ENCODE peak calls at places on chromosome 18, in six cellular contexts. One of them, this sample, is unnamed.

GRCh38 chr18:75880266-75880665 is 452.8 kb upstream of the SMIM21 start:
- DNase-seq in A549: no peak
- DNase-seq in thoracic aorta: no peak
- DNase-seq in fibroblast of lung: no peak
- DNase-seq in lower lobe of right lung: no peak
- DNase-seq in ascending aorta: no peak
- DNase-seq in this sample: no peak

GRCh38 chr18:69152436-69152835 is 248.3 kb upstream of the DOK6 start:
- DNase-seq in A549: no peak
- DNase-seq in thoracic aorta: no peak
- DNase-seq in fibroblast of lung: no peak
- DNase-seq in lower lobe of right lung: no peak
- DNase-seq in ascending aorta: no peak
- DNase-seq in this sample: no peak

GRCh38 chr18:5879479-5879882 is 15.8 kb downstream of the TMEM200C start:
- DNase-seq in A549: peak
- DNase-seq in thoracic aorta: no peak
- DNase-seq in fibroblast of lung: peak
- DNase-seq in lower lobe of right lung: no peak
- DNase-seq in ascending aorta: no peak
- DNase-seq in this sample: no peak

GRCh38 chr18:76482267-76482666 is 12.8 kb downstream of the ZNF516 start:
- DNase-seq in A549: no peak
- DNase-seq in thoracic aorta: no peak
- DNase-seq in fibroblast of lung: no peak
- DNase-seq in lower lobe of right lung: no peak
- DNase-seq in ascending aorta: no peak
- DNase-seq in this sample: no peak

GRCh38 chr18:40222736-40223135 is 1732.3 kb upstream of the PIK3C3 start:
- DNase-seq in A549: no peak
- DNase-seq in thoracic aorta: no peak
- DNase-seq in fibroblast of lung: peak
- DNase-seq in lower lobe of right lung: no peak
- DNase-seq in ascending aorta: no peak
- DNase-seq in this sample: no peak

GRCh38 chr18:9431296-9431695 is 44.0 kb upstream of the RALBP1 start:
- DNase-seq in A549: no peak
- DNase-seq in thoracic aorta: no peak
- DNase-seq in fibroblast of lung: no peak
- DNase-seq in lower lobe of right lung: no peak
- DNase-seq in ascending aorta: no peak
- DNase-seq in this sample: no peak

GRCh38 chr18:67144342-67144741 is 372.2 kb downstream of the DSEL start:
- DNase-seq in A549: no peak
- DNase-seq in thoracic aorta: no peak
- DNase-seq in fibroblast of lung: no peak
- DNase-seq in lower lobe of right lung: no peak
- DNase-seq in ascending aorta: no peak
- DNase-seq in this sample: no peak

GRCh38 chr18:60892855-60893254 is 440.4 kb upstream of the CDH20 start:
- DNase-seq in A549: peak
- DNase-seq in thoracic aorta: no peak
- DNase-seq in fibroblast of lung: peak
- DNase-seq in lower lobe of right lung: no peak
- DNase-seq in ascending aorta: no peak
- DNase-seq in this sample: no peak

GRCh38 chr18:183769-184168 is 25.4 kb downstream of the USP14 start:
- DNase-seq in A549: no peak
- DNase-seq in thoracic aorta: no peak
- DNase-seq in fibroblast of lung: peak
- DNase-seq in lower lobe of right lung: no peak
- DNase-seq in ascending aorta: no peak
- DNase-seq in this sample: no peak

GRCh38 chr18:21489119-21489750 is 111.3 kb downstream of the ESCO1 start:
- DNase-seq in A549: peak
- DNase-seq in thoracic aorta: no peak
- DNase-seq in fibroblast of lung: peak
- DNase-seq in lower lobe of right lung: no peak
- DNase-seq in ascending aorta: no peak
- DNase-seq in this sample: peak

GRCh38 chr18:35941299-35941698 is 31.2 kb upstream of the RMP24 start:
- DNase-seq in A549: no peak
- DNase-seq in thoracic aorta: no peak
- DNase-seq in fibroblast of lung: peak
- DNase-seq in lower lobe of right lung: no peak
- DNase-seq in ascending aorta: no peak
- DNase-seq in this sample: no peak

GRCh38 chr18:58310517-58310916 is 266.5 kb downstream of the NEDD4L start:
- DNase-seq in A549: no peak
- DNase-seq in thoracic aorta: no peak
- DNase-seq in fibroblast of lung: peak
- DNase-seq in lower lobe of right lung: peak
- DNase-seq in ascending aorta: no peak
- DNase-seq in this sample: no peak

GRCh38 chr18:4510709-4511108 is 55.6 kb upstream of the DLGAP1 start:
- DNase-seq in A549: peak
- DNase-seq in thoracic aorta: no peak
- DNase-seq in fibroblast of lung: peak
- DNase-seq in lower lobe of right lung: no peak
- DNase-seq in ascending aorta: no peak
- DNase-seq in this sample: no peak

GRCh38 chr18:70907673-70908072 is 618.8 kb downstream of the SOCS6 start:
- DNase-seq in A549: peak
- DNase-seq in thoracic aorta: no peak
- DNase-seq in fibroblast of lung: no peak
- DNase-seq in lower lobe of right lung: no peak
- DNase-seq in ascending aorta: no peak
- DNase-seq in this sample: no peak

GRCh38 chr18:32805354-32805753 is 32.5 kb upstream of the KLHL14 start:
- DNase-seq in A549: no peak
- DNase-seq in thoracic aorta: no peak
- DNase-seq in fibroblast of lung: no peak
- DNase-seq in lower lobe of right lung: no peak
- DNase-seq in ascending aorta: no peak
- DNase-seq in this sample: no peak

GRCh38 chr18:9334351-9335254 is at the start of gene TWSG1:
- DNase-seq in A549: peak
- DNase-seq in thoracic aorta: peak
- DNase-seq in fibroblast of lung: peak
- DNase-seq in lower lobe of right lung: peak
- DNase-seq in ascending aorta: peak
- DNase-seq in this sample: peak

GRCh38 chr18:60196818-60197217 is 175.8 kb downstream of the MC4R start:
- DNase-seq in A549: no peak
- DNase-seq in thoracic aorta: no peak
- DNase-seq in fibroblast of lung: no peak
- DNase-seq in lower lobe of right lung: no peak
- DNase-seq in ascending aorta: no peak
- DNase-seq in this sample: no peak

GRCh38 chr18:9808530-9809241 is 77.1 kb upstream of the TXNDC2 start:
- DNase-seq in A549: no peak
- DNase-seq in thoracic aorta: no peak
- DNase-seq in fibroblast of lung: peak
- DNase-seq in lower lobe of right lung: no peak
- DNase-seq in ascending aorta: peak
- DNase-seq in this sample: no peak

GRCh38 chr18:3119401-3120323 is 100.1 kb downstream of the MYOM1 start:
- DNase-seq in A549: peak
- DNase-seq in thoracic aorta: no peak
- DNase-seq in fibroblast of lung: no peak
- DNase-seq in lower lobe of right lung: peak
- DNase-seq in ascending aorta: no peak
- DNase-seq in this sample: no peak

GRCh38 chr18:9684901-9685738 is 23.0 kb upstream of the RAB31 start:
- DNase-seq in A549: no peak
- DNase-seq in thoracic aorta: no peak
- DNase-seq in fibroblast of lung: peak
- DNase-seq in lower lobe of right lung: no peak
- DNase-seq in ascending aorta: peak
- DNase-seq in this sample: no peak

GRCh38 chr18:5238371-5238758 is 41.3 kb upstream of the AKAIN1 start:
- DNase-seq in A549: peak
- DNase-seq in thoracic aorta: no peak
- DNase-seq in fibroblast of lung: peak
- DNase-seq in lower lobe of right lung: peak
- DNase-seq in ascending aorta: peak
- DNase-seq in this sample: peak

GRCh38 chr18:45398448-45398847 is 216.8 kb upstream of the SLC14A2 start:
- DNase-seq in A549: no peak
- DNase-seq in thoracic aorta: no peak
- DNase-seq in fibroblast of lung: no peak
- DNase-seq in lower lobe of right lung: no peak
- DNase-seq in ascending aorta: no peak
- DNase-seq in this sample: no peak

GRCh38 chr18:76365561-76365960 is 129.5 kb downstream of the ZNF516 start:
- DNase-seq in A549: no peak
- DNase-seq in thoracic aorta: no peak
- DNase-seq in fibroblast of lung: no peak
- DNase-seq in lower lobe of right lung: no peak
- DNase-seq in ascending aorta: no peak
- DNase-seq in this sample: no peak

GRCh38 chr18:78246041-78246440 is 733.6 kb upstream of the SALL3 start:
- DNase-seq in A549: no peak
- DNase-seq in thoracic aorta: no peak
- DNase-seq in fibroblast of lung: no peak
- DNase-seq in lower lobe of right lung: no peak
- DNase-seq in ascending aorta: no peak
- DNase-seq in this sample: no peak

GRCh38 chr18:35695384-35695783 is 113.8 kb downstream of the GALNT1 start:
- DNase-seq in A549: no peak
- DNase-seq in thoracic aorta: no peak
- DNase-seq in fibroblast of lung: no peak
- DNase-seq in lower lobe of right lung: no peak
- DNase-seq in ascending aorta: no peak
- DNase-seq in this sample: no peak

GRCh38 chr18:596288-596881 is 403 bp upstream of the CLUL1 start:
- DNase-seq in A549: peak
- DNase-seq in thoracic aorta: no peak
- DNase-seq in fibroblast of lung: peak
- DNase-seq in lower lobe of right lung: no peak
- DNase-seq in ascending aorta: no peak
- DNase-seq in this sample: no peak

GRCh38 chr18:64720781-64721464 is 572.0 kb upstream of the LINC00305 start:
- DNase-seq in A549: no peak
- DNase-seq in thoracic aorta: no peak
- DNase-seq in fibroblast of lung: no peak
- DNase-seq in lower lobe of right lung: no peak
- DNase-seq in ascending aorta: no peak
- DNase-seq in this sample: peak

GRCh38 chr18:55783921-55784320 is 195.9 kb upstream of the TCF4 start:
- DNase-seq in A549: no peak
- DNase-seq in thoracic aorta: no peak
- DNase-seq in fibroblast of lung: no peak
- DNase-seq in lower lobe of right lung: no peak
- DNase-seq in ascending aorta: no peak
- DNase-seq in this sample: no peak

GRCh38 chr18:8744656-8745055 is 39.3 kb downstream of the MTCL1 start:
- DNase-seq in A549: no peak
- DNase-seq in thoracic aorta: no peak
- DNase-seq in fibroblast of lung: no peak
- DNase-seq in lower lobe of right lung: no peak
- DNase-seq in ascending aorta: no peak
- DNase-seq in this sample: no peak

GRCh38 chr18:51513525-51513924 is 316.0 kb upstream of the MEX3C start:
- DNase-seq in A549: peak
- DNase-seq in thoracic aorta: no peak
- DNase-seq in fibroblast of lung: no peak
- DNase-seq in lower lobe of right lung: no peak
- DNase-seq in ascending aorta: no peak
- DNase-seq in this sample: no peak

GRCh38 chr18:63119647-63120046 is 199.9 kb downstream of the BCL2 start:
- DNase-seq in A549: peak
- DNase-seq in thoracic aorta: no peak
- DNase-seq in fibroblast of lung: peak
- DNase-seq in lower lobe of right lung: no peak
- DNase-seq in ascending aorta: no peak
- DNase-seq in this sample: peak

GRCh38 chr18:79523221-79523737 is 127.5 kb downstream of the NFATC1 start:
- DNase-seq in A549: no peak
- DNase-seq in thoracic aorta: no peak
- DNase-seq in fibroblast of lung: no peak
- DNase-seq in lower lobe of right lung: peak
- DNase-seq in ascending aorta: no peak
- DNase-seq in this sample: no peak

DNA sequence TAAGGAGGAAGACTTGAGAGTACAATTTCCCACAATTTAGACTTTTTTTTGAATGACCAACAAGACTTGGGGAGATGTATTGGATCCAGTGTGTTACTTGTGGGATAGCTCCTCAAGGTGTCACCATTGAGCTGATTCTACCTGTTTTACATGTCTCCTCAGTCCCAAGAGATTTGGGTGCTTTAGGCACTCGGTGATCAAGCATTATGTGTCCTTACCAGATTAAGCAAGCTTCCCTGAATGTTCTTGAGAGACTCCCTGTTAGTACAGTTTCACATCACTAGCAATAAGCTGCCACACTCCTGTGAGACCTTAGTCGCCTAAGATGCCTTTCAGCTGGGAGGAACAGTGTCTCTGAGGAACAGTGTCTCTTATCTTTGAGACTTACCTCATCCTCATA is 384.3 kb upstream of the SYT4 start:
- DNase-seq in A549: peak
- DNase-seq in thoracic aorta: no peak
- DNase-seq in fibroblast of lung: peak
- DNase-seq in lower lobe of right lung: no peak
- DNase-seq in ascending aorta: no peak
- DNase-seq in this sample: no peak
- TF ChIP-seq CTCF in A549: no peak
- TF ChIP-seq CTCF in thoracic aorta: no peak
- TF ChIP-seq CTCF in fibroblast of lung: peak
- TF ChIP-seq CTCF in lower lobe of right lung: peak
- TF ChIP-seq CTCF in ascending aorta: no peak
- TF ChIP-seq CTCF in this sample: no peak

GRCh38 chr18:54224379-54225014 is at the start of gene MBD2:
- DNase-seq in A549: peak
- DNase-seq in thoracic aorta: peak
- DNase-seq in fibroblast of lung: peak
- DNase-seq in lower lobe of right lung: peak
- DNase-seq in ascending aorta: peak
- DNase-seq in this sample: peak
- TF ChIP-seq CTCF in A549: no peak
- TF ChIP-seq CTCF in thoracic aorta: no peak
- TF ChIP-seq CTCF in fibroblast of lung: no peak
- TF ChIP-seq CTCF in lower lobe of right lung: peak
- TF ChIP-seq CTCF in ascending aorta: no peak
- TF ChIP-seq CTCF in this sample: no peak

GRCh38 chr18:48544661-48545415 is 6.0 kb downstream of the CTIF start:
- DNase-seq in A549: no peak
- DNase-seq in thoracic aorta: no peak
- DNase-seq in fibroblast of lung: no peak
- DNase-seq in lower lobe of right lung: no peak
- DNase-seq in ascending aorta: no peak
- DNase-seq in this sample: no peak
- TF ChIP-seq CTCF in A549: no peak
- TF ChIP-seq CTCF in thoracic aorta: no peak
- TF ChIP-seq CTCF in fibroblast of lung: no peak
- TF ChIP-seq CTCF in lower lobe of right lung: no peak
- TF ChIP-seq CTCF in ascending aorta: no peak
- TF ChIP-seq CTCF in this sample: no peak

GRCh38 chr18:23703057-23703986 is 14.1 kb downstream of the LAMA3 start:
- DNase-seq in A549: peak
- DNase-seq in thoracic aorta: no peak
- DNase-seq in fibroblast of lung: peak
- DNase-seq in lower lobe of right lung: no peak
- DNase-seq in ascending aorta: no peak
- DNase-seq in this sample: no peak
- TF ChIP-seq CTCF in A549: peak
- TF ChIP-seq CTCF in thoracic aorta: peak
- TF ChIP-seq CTCF in fibroblast of lung: peak
- TF ChIP-seq CTCF in lower lobe of right lung: peak
- TF ChIP-seq CTCF in ascending aorta: no peak
- TF ChIP-seq CTCF in this sample: peak

GRCh38 chr18:50194623-50195532 is at the start of gene MYO5B:
- DNase-seq in A549: peak
- DNase-seq in thoracic aorta: no peak
- DNase-seq in fibroblast of lung: peak
- DNase-seq in lower lobe of right lung: peak
- DNase-seq in ascending aorta: no peak
- DNase-seq in this sample: peak
- TF ChIP-seq CTCF in A549: peak
- TF ChIP-seq CTCF in thoracic aorta: peak
- TF ChIP-seq CTCF in fibroblast of lung: no peak
- TF ChIP-seq CTCF in lower lobe of right lung: peak
- TF ChIP-seq CTCF in ascending aorta: peak
- TF ChIP-seq CTCF in this sample: peak

This sample was measured in glutamatergic neuron.